ENCODE peak calls at places on chromosomes 1 and 21, in four cellular contexts. One of them, this sample, is unnamed.

GRCh38 chr1:54221113-54221834 is 21.3 kb downstream of the MRPL37 start:
- DNase-seq in WTC11: no peak
- DNase-seq in K562: no peak
- DNase-seq in HepG2: no peak
- DNase-seq in this sample: no peak

GRCh38 chr1:214952648-214953047 is 129.9 kb upstream of the KCNK2 start:
- DNase-seq in WTC11: peak; percentile 28
- DNase-seq in HepG2: no peak
- DNase-seq in K562: no peak
- DNase-seq in this sample: peak; percentile 17

GRCh38 chr1:202014915-202015676 is 4.7 kb downstream of the ELF3 start:
- DNase-seq in K562: no peak
- DNase-seq in WTC11: no peak
- DNase-seq in HepG2: no peak
- DNase-seq in this sample: no peak

GRCh38 chr1:24018611-24019580 is 38.8 kb upstream of the SRSF10 start:
- DNase-seq in WTC11: peak; percentile 60
- DNase-seq in K562: peak; percentile 73
- DNase-seq in HepG2: peak; percentile 98
- DNase-seq in this sample: peak; percentile 88

GRCh38 chr1:44885406-44885805 is 42.4 kb upstream of the PTCH2 start:
- DNase-seq in WTC11: no peak
- DNase-seq in K562: no peak
- DNase-seq in HepG2: no peak
- DNase-seq in this sample: no peak

GRCh38 chr1:64967381-64967780 is 1.0 kb upstream of the JAK1 start:
- DNase-seq in WTC11: no peak
- DNase-seq in K562: no peak
- DNase-seq in HepG2: no peak
- DNase-seq in this sample: no peak

GRCh38 chr1:11753555-11754208 is 8.3 kb upstream of the C1orf167 start:
- DNase-seq in WTC11: no peak
- DNase-seq in HepG2: no peak
- DNase-seq in K562: no peak
- DNase-seq in this sample: no peak

GRCh38 chr1:16217061-16217785 is 4.8 kb upstream of the ARHGEF19 start:
- DNase-seq in HepG2: peak; percentile 88
- DNase-seq in WTC11: peak; percentile 100
- DNase-seq in K562: peak; percentile 100
- DNase-seq in this sample: peak; percentile 99

GRCh38 chr1:235954306-235955283 is 87.9 kb upstream of the LYST start:
- DNase-seq in HepG2: peak; percentile 37
- DNase-seq in WTC11: no peak
- DNase-seq in K562: no peak
- DNase-seq in this sample: no peak

GRCh38 chr1:33097137-33097611 is 16.2 kb downstream of the AZIN2 start:
- DNase-seq in HepG2: no peak
- DNase-seq in K562: peak; percentile 58
- DNase-seq in WTC11: no peak
- DNase-seq in this sample: no peak

GRCh38 chr1:184118051-184118450 is 66.5 kb downstream of the TSEN15 start:
- DNase-seq in K562: no peak
- DNase-seq in WTC11: no peak
- DNase-seq in HepG2: no peak
- DNase-seq in this sample: no peak

GRCh38 chr21:35829014-35829525 is 231.3 kb downstream of the SETD4 start:
- DNase-seq in WTC11: no peak
- DNase-seq in HepG2: no peak
- DNase-seq in K562: no peak
- DNase-seq in this sample: no peak

GRCh38 chr1:245188350-245188749 is 33.6 kb downstream of the KIF26B start:
- DNase-seq in WTC11: no peak
- DNase-seq in HepG2: no peak
- DNase-seq in K562: no peak
- DNase-seq in this sample: no peak

GRCh38 chr1:223716302-223716862 is 4.0 kb downstream of the CAPN2 start:
- DNase-seq in WTC11: no peak
- DNase-seq in K562: no peak
- DNase-seq in HepG2: no peak
- DNase-seq in this sample: no peak

GRCh38 chr1:15848143-15848928 is 829 bp downstream of the SPEN start:
- DNase-seq in WTC11: peak; percentile 44
- DNase-seq in K562: peak; percentile 59
- DNase-seq in HepG2: no peak
- DNase-seq in this sample: no peak

GRCh38 chr1:230175839-230176238 is 108.8 kb downstream of the GALNT2 start:
- DNase-seq in WTC11: no peak
- DNase-seq in K562: no peak
- DNase-seq in HepG2: no peak
- DNase-seq in this sample: no peak

GRCh38 chr1:55070291-55070690 is 30.9 kb downstream of the PCSK9 start:
- DNase-seq in K562: no peak
- DNase-seq in WTC11: no peak
- DNase-seq in HepG2: no peak
- DNase-seq in this sample: no peak

GRCh38 chr1:207336559-207337467 is 15.3 kb downstream of the CD55 start:
- DNase-seq in HepG2: peak; percentile 58
- DNase-seq in WTC11: no peak
- DNase-seq in K562: no peak
- DNase-seq in this sample: no peak

GRCh38 chr1:228166170-228166936 is 749 bp downstream of the IBA57 start:
- DNase-seq in WTC11: peak; percentile 63
- DNase-seq in HepG2: peak; percentile 83
- DNase-seq in K562: peak; percentile 65
- DNase-seq in this sample: no peak

GRCh38 chr1:228163776-228164534 is 1.6 kb upstream of the IBA57 start:
- DNase-seq in K562: no peak
- DNase-seq in HepG2: no peak
- DNase-seq in WTC11: no peak
- DNase-seq in this sample: no peak

GRCh38 chr1:228163004-228163753 is 2.4 kb upstream of the IBA57 start:
- DNase-seq in K562: no peak
- DNase-seq in WTC11: no peak
- DNase-seq in HepG2: no peak
- DNase-seq in this sample: no peak

GRCh38 chr1:228165372-228166169 is at the start of gene IBA57:
- DNase-seq in WTC11: peak; percentile 99
- DNase-seq in HepG2: peak; percentile 95
- DNase-seq in K562: peak; percentile 98
- DNase-seq in this sample: peak; percentile 100

GRCh38 chr1:228164561-228165371 is 838 bp upstream of the IBA57 start:
- DNase-seq in WTC11: no peak
- DNase-seq in HepG2: no peak
- DNase-seq in K562: no peak
- DNase-seq in this sample: no peak
- TF ChIP-seq ELF4 in WTC11: no peak
- TF ChIP-seq ELF4 in HepG2: no peak
- TF ChIP-seq ELF4 in K562: no peak
- TF ChIP-seq ELF4 in this sample: no peak

DNA sequence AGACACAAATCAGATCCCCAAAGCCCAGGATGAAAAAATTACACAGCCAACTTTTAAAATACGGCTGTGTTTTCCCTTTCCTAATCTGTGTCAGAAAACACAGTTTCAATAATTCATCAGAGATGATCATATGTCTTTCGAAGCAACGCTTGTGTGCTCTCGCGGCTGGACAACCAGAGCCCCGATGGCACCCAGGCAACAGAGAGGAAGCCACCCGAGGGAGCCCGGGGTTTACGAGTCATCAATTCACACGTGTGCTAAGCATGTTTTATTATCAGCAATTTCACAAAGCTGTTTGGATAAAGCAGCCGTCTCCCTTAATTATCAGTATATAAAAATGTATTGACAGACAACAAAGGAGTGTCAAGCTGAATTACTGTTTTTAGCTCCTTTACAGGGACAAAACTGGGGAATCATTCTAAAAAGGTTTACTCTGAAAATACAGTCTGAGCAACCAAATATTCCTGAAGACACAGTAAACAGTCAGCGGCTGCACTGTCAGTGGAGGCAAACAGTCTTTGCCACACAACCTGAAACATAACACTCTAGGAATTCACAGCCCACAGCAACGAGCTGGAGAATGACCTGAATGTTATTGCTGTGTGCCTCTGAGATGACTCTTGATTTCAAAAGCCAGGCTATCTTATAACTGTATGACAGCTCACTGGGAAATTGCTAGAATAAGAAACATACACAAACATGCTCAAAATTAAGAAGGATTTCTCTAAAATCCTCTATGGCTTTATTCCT is 201.0 kb downstream of the SIPA1L2 start:
- DNase-seq in K562: no peak
- DNase-seq in HepG2: no peak
- DNase-seq in WTC11: no peak
- DNase-seq in this sample: no peak
- TF ChIP-seq ELF4 in K562: no peak
- TF ChIP-seq ELF4 in HepG2: no peak
- TF ChIP-seq ELF4 in WTC11: no peak
- TF ChIP-seq ELF4 in this sample: no peak

GRCh38 chr1:203607169-203607873 is 19.3 kb upstream of the ATP2B4 start:
- DNase-seq in HepG2: no peak
- DNase-seq in WTC11: no peak
- DNase-seq in K562: peak; percentile 46
- DNase-seq in this sample: no peak
- TF ChIP-seq ELF4 in HepG2: no peak
- TF ChIP-seq ELF4 in WTC11: no peak
- TF ChIP-seq ELF4 in K562: no peak
- TF ChIP-seq ELF4 in this sample: no peak

GRCh38 chr1:100622037-100622436 is 84.1 kb downstream of the GPR88 start:
- DNase-seq in WTC11: no peak
- DNase-seq in HepG2: no peak
- DNase-seq in K562: no peak
- DNase-seq in this sample: peak; percentile 10
- TF ChIP-seq ELF4 in WTC11: no peak
- TF ChIP-seq ELF4 in HepG2: no peak
- TF ChIP-seq ELF4 in K562: no peak
- TF ChIP-seq ELF4 in this sample: no peak

GRCh38 chr1:7810395-7810794 is 26.3 kb downstream of the PER3 start:
- DNase-seq in HepG2: no peak
- DNase-seq in K562: peak; percentile 54
- DNase-seq in WTC11: no peak
- DNase-seq in this sample: no peak
- TF ChIP-seq ELF4 in HepG2: no peak
- TF ChIP-seq ELF4 in K562: no peak
- TF ChIP-seq ELF4 in WTC11: no peak
- TF ChIP-seq ELF4 in this sample: no peak

GRCh38 chr1:175394739-175395138 is 202.2 kb upstream of the KIAA0040 start:
- DNase-seq in HepG2: no peak
- DNase-seq in WTC11: no peak
- DNase-seq in K562: no peak
- DNase-seq in this sample: no peak

GRCh38 chr1:175402336-175402735 is 209.8 kb upstream of the KIAA0040 start:
- DNase-seq in WTC11: no peak
- DNase-seq in K562: no peak
- DNase-seq in HepG2: no peak
- DNase-seq in this sample: no peak

GRCh38 chr1:175400811-175401210 is 208.2 kb upstream of the KIAA0040 start:
- DNase-seq in WTC11: no peak
- DNase-seq in HepG2: no peak
- DNase-seq in K562: no peak
- DNase-seq in this sample: no peak

DNA sequence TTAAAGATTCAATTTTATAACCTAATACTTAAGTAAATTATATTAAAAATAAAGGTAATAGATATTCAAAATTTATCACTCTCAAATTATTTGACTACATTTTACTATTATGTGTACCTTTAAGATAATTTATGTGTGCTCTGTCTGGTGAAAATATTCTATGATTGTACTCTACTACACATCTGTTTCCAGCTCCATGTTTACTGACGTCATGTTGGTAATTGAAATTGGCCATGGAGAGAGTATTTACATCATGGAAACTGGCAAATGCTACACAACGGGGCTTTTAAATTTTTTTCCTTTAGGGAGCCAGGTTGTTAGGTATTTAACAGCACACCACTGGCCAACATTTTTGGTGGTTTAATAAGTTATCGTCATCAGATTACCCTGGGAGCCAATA is 204.5 kb upstream of the KIAA0040 start:
- DNase-seq in WTC11: no peak
- DNase-seq in HepG2: no peak
- DNase-seq in K562: no peak
- DNase-seq in this sample: no peak
- TF ChIP-seq ELF4 in WTC11: no peak
- TF ChIP-seq ELF4 in HepG2: no peak
- TF ChIP-seq ELF4 in K562: no peak
- TF ChIP-seq ELF4 in this sample: no peak

GRCh38 chr1:155209373-155209721 is 852 bp downstream of the MTX1 start:
- DNase-seq in K562: no peak
- DNase-seq in HepG2: no peak
- DNase-seq in WTC11: no peak
- DNase-seq in this sample: no peak
- TF ChIP-seq ELF4 in K562: no peak
- TF ChIP-seq ELF4 in HepG2: no peak
- TF ChIP-seq ELF4 in WTC11: no peak
- TF ChIP-seq ELF4 in this sample: no peak

DNA sequence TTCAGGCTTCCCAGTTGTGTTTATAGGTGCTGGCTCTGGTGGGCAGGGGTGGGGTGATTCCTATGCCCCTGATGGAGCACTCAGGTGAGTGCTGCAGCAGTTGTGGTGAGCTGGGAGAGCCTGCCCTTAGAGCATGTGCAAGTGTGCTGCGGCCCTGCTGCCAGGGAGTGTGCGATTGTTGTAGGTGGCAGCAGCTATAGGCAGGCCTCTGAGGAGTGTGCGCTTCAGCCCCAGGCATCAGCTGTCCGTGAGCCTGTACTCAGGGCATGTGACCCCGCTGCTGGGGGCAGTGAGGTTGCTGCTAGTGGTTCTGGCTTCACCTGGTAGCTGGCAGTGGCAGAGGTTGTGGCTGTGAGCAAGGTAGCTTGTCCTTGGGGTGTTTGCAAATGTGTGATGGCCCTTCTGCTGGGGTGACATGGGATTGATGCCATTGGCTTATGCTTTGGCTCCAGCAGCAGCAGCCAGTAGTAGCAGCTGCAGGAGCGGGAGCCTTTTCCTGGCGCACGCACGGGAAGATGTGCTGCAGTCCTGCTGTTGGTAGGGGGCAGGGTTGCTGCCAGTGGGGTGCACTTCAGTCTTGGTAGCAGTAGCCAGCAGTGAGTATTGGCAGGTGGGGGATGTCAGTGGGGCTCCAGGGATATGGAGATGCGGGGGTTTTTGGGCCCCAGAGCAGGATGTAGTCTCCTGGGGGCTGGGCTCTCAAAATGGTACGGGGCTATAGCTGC is 37.7 kb downstream of the SYCP1 start:
- DNase-seq in K562: no peak
- DNase-seq in WTC11: peak; percentile 51
- DNase-seq in HepG2: no peak
- DNase-seq in this sample: no peak
- TF ChIP-seq ELF4 in K562: no peak
- TF ChIP-seq ELF4 in WTC11: no peak
- TF ChIP-seq ELF4 in HepG2: no peak
- TF ChIP-seq ELF4 in this sample: no peak

DNA sequence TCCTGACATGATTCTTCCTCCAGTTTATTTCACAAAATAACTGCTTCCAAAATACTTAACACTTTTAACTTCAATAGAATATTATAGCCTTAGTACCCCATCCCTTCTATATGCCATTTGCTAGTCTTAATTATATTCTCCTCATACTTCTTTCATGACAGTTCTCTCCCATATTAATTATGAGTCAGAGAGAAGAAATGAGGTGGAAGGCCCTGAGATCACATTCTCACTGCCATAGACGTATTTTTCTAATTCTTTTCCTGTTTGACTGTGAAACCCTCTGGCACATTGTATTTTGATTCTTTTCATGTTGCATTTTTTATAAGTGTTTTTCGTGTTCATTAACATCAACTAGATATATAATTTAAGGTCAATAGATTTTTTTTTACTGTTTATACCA is 88.4 kb downstream of the GTF2B start:
- DNase-seq in HepG2: no peak
- DNase-seq in K562: no peak
- DNase-seq in WTC11: no peak
- DNase-seq in this sample: no peak
- TF ChIP-seq ELF4 in HepG2: no peak
- TF ChIP-seq ELF4 in K562: no peak
- TF ChIP-seq ELF4 in WTC11: no peak
- TF ChIP-seq ELF4 in this sample: no peak

This sample was measured in HEK293T.